ENCODE peak calls at places on chromosomes 4 and X, in seven cellular contexts. D is upper lobe of left lung; W is left lung; J is naive thymus-derived CD4-positive, alpha-beta T cell; L is Panc1; F is HepG2; C is CD4-positive, CD25-positive, alpha-beta regulatory T cell. K is an unnamed sample. For H3K4me1, the result is how much of the 10 kb centered on the place peaks cover.

GRCh38 chr4:84895283-84895682 is 71.2 kb downstream of the WDFY3 start:
- ATAC-seq in W (peak), L (no peak), C (no peak), J (no peak), F (no peak), D (no peak), K (no peak)

GRCh38 chrX:45872480-45872879 is 671.8 kb upstream of the DIPK2B start:
- ATAC-seq in L (no peak), F (no peak), W (no peak), J (peak), C (no peak), D (no peak), K (no peak)

GRCh38 chrX:25737540-25737939 is 400.6 kb upstream of the MAGEB18 start:
- ATAC-seq in F (no peak), D (no peak), J (no peak), L (no peak), W (no peak), C (no peak), K (no peak)

GRCh38 chr4:186698028-186698427 is 25.6 kb downstream of the FAT1 start:
- ATAC-seq in J (no peak), C (no peak), D (no peak), L (peak), W (no peak), F (peak), K (no peak)

GRCh38 chr4:125994430-125994829 is 679.7 kb downstream of the FAT4 start:
- ATAC-seq in D (no peak), J (no peak), C (no peak), L (no peak), W (no peak), F (no peak), K (no peak)

GRCh38 chr4:87849612-87850011 is 16.8 kb downstream of the MEPE start:
- ATAC-seq in D (peak), C (peak), W (peak), F (peak), J (peak), L (no peak), K (no peak)

GRCh38 chr4:85995361-85995760 is 364.5 kb downstream of the MAPK10 start:
- ATAC-seq in L (no peak), C (no peak), D (no peak), J (no peak), W (no peak), F (no peak), K (no peak)

GRCh38 chrX:77640702-77641101 is 145.3 kb downstream of the ATRX start:
- ATAC-seq in L (no peak), J (no peak), D (no peak), W (no peak), F (no peak), C (no peak), K (no peak)

DNA sequence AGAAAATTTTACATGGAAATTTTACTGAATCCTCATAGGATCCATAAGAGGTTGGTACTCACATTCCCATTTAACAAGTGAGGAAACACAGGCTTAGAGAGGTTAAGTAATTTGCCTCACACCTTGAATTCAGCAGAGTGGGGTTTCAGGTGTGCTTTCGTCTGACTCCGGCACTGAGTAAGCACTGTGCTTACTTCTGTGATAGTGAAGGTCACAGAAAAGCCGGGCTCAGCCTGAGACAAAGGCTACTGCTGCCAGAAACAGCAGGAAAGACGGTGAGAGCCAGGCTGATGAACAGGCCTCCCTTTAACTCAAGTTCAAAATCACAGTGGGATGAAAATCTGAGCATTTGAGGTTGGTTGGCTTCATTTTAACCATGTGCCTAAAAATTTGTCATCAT is 121.0 kb upstream of the LNX1 start:
- ATAC-seq in F (no peak), C (no peak), L (no peak), W (no peak), D (no peak), J (no peak), K (no peak)
- H3K4me1 ChIP-seq in F (under half), C (under half), L (under half), W (under half), D (under half), J (under half), K (under half)

DNA sequence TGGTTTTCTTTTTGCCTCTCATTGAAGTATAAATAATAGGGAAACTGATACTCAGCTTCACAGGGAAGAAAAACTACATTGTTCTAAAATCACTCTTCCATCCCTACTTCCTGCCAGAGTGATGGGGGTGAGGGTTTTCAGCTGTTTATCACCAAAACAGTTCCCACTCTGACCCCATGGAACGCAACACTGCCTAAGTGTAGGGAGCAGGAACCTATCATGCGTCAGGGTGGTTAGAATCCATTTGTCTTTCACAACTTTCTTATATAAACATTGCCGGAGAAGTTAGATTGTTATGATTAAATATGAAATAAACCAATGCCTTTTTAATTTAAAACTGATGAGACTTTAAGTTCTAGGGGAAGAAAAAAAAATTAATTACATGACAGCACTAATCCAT is 15.8 kb upstream of the MPC1L start:
- ATAC-seq in L (no peak), C (no peak), F (no peak), D (no peak), W (no peak), J (no peak), K (no peak)
- H3K4me1 ChIP-seq in L (under half), C (under half), F (under half), D (under half), W (under half), J (under half), K (under half)

GRCh38 chr4:176839656-176840055 is 46.9 kb upstream of the VEGFC start:
- ATAC-seq in J (no peak), L (no peak), D (no peak), C (no peak), W (no peak), F (no peak), K (no peak)
- H3K4me1 ChIP-seq in J (under half), L (under half), D (under half), C (under half), W (under half), F (under half), K (under half)

GRCh38 chr4:48602222-48602621 is 112.2 kb downstream of the ZAR1 start:
- ATAC-seq in C (no peak), W (peak), D (no peak), F (no peak), L (no peak), J (no peak), K (no peak)

GRCh38 chr4:48604527-48604926 is 114.5 kb downstream of the ZAR1 start:
- ATAC-seq in J (no peak), C (no peak), L (no peak), W (no peak), D (no peak), F (no peak), K (no peak)

GRCh38 chr4:48604041-48604440 is 114.0 kb downstream of the ZAR1 start:
- ATAC-seq in C (no peak), J (no peak), F (peak), D (no peak), L (no peak), W (no peak), K (no peak)

GRCh38 chr4:48603366-48604003 is 113.4 kb downstream of the ZAR1 start:
- ATAC-seq in C (no peak), D (peak), L (no peak), J (no peak), W (peak), F (peak), K (no peak)

GRCh38 chr4:48602763-48603162 is 112.7 kb downstream of the ZAR1 start:
- ATAC-seq in J (no peak), F (no peak), L (no peak), D (no peak), C (no peak), W (peak), K (no peak)
- H3K4me1 ChIP-seq in J (under half), F (under half), L (under half), D (under half), C (under half), W (under half), K (under half)

DNA sequence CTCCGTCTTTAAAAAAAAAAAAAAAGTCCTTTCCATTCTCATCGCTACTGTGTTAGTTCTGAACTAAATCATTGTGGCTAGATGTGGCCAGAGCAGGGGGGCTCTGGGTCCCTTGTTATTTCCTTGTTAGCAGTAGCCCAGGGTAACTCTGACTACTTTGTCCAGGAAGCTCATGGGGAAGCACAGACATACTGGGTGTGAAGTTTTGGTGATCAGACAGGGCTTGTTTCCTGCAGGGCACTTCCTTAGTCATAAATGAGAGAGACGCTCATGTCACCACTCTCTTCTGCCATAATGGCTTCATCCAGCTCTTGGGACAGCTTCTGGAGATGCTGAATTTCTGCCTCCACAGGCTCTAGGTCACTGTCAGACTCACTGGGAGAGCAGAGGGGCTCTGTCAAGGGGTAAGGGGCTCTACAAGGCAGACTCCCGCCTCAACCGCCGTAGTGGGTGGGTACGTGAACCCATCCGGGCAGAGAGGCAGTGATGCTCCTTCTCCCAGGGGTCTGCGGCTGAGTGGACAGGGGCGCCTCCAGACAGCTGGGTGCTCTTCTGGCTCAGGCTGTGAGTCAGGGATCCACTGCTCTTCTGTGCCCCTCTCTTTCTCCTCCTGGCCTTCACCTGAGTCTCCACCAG is 12.9 kb downstream of the STIM2 start:
- ATAC-seq in F (no peak), L (no peak), C (peak), W (no peak), J (peak), D (peak), K (no peak)
- H3K4me1 ChIP-seq in F (under half), L (under half), C (under half), W (under half), J (under half), D (under half), K (under half)

GRCh38 chr4:44493924-44494323 is 45.3 kb upstream of the KCTD8 start:
- ATAC-seq in F (peak), L (no peak), W (peak), J (no peak), D (no peak), C (no peak), K (no peak)
- H3K4me1 ChIP-seq in F (under half), L (under half), W (under half), J (under half), D (under half), C (under half), K (under half)

GRCh38 chr4:41427306-41427882 is 110.6 kb upstream of the LIMCH1 start:
- ATAC-seq in F (no peak), C (no peak), D (no peak), W (no peak), J (no peak), L (no peak), K (peak)
- H3K4me1 ChIP-seq in F (under half), C (under half), D (half or more), W (half or more), J (under half), L (under half), K (half or more)

DNA sequence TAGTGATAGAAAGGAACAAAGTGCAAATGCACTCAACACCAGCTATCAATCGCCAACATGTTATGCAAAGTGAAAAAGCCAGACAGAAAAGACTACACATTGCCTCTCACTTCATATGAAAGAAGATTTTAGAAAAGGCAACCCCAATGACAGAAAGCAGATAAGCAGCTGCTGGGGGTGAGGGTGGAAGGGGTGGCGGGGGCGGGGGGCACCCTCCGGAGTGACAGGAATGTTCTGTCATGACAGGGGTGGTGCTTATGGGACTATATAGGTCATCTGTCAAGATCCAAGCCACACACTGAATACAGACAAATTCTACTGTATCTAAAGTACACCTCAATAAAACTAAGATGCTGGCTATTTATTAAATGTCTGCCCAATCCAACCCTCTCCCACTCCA is 10.7 kb downstream of the WDR1 start:
- ATAC-seq in J (no peak), D (no peak), W (no peak), F (no peak), L (no peak), C (no peak), K (no peak)
- H3K4me1 ChIP-seq in J (half or more), D (half or more), W (half or more), F (half or more), L (under half), C (half or more), K (half or more)